ENCODE peak calls at places on chromosomes 6 and 20, in six cellular contexts. L, G, O, I, D and X are unnamed samples. For H3K9me3, the result is how much of the 10 kb centered on the place peaks cover.

GRCh38 chr6:138727182-138727581 is 46.4 kb upstream of the CCDC28A start:
- DNase-seq in D (no peak), L (no peak), I (peak), G (no peak), O (no peak), X (no peak)

GRCh38 chr20:54062812-54063280 is 7.5 kb downstream of the BCAS1 start:
- DNase-seq in L (no peak), I (peak), O (no peak), G (no peak), D (no peak), X (no peak)

GRCh38 chr20:10861619-10862018 is 187.8 kb upstream of the JAG1 start:
- DNase-seq in O (no peak), G (no peak), D (no peak), L (no peak), I (peak), X (no peak)

GRCh38 chr6:117495873-117496272 is 13.4 kb downstream of the DCBLD1 start:
- DNase-seq in D (no peak), O (no peak), L (no peak), I (no peak), G (no peak), X (no peak)

GRCh38 chr6:90790696-90791095 is 203.8 kb upstream of the MAP3K7 start:
- DNase-seq in L (no peak), D (no peak), G (no peak), I (no peak), O (no peak), X (no peak)

GRCh38 chr6:7073810-7074525 is 33.8 kb upstream of the RREB1 start:
- DNase-seq in O (no peak), I (no peak), L (peak), G (peak), D (peak), X (peak)

GRCh38 chr6:108164815-108165706 is 761 bp upstream of the NR2E1 start:
- DNase-seq in D (no peak), G (no peak), L (no peak), I (peak), O (no peak), X (no peak)

GRCh38 chr20:20216941-20217340 is 151.0 kb upstream of the INSM1 start:
- DNase-seq in L (no peak), D (no peak), G (no peak), I (no peak), O (no peak), X (no peak)

GRCh38 chr20:25669826-25670422 is 26.7 kb downstream of the ZNF337 start:
- DNase-seq in D (no peak), O (no peak), I (no peak), G (no peak), L (no peak), X (no peak)

GRCh38 chr6:95119927-95120326 is 457.4 kb upstream of the MANEA start:
- DNase-seq in G (no peak), L (no peak), O (no peak), I (no peak), D (no peak), X (no peak)

GRCh38 chr6:119280586-119281163 is 68.9 kb downstream of the MAN1A1 start:
- DNase-seq in D (no peak), L (no peak), O (no peak), G (no peak), I (no peak), X (no peak)

GRCh38 chr6:53795254-53795701 is 473 bp downstream of the LRRC1 start:
- DNase-seq in G (no peak), L (no peak), O (no peak), I (no peak), D (no peak), X (no peak)

GRCh38 chr6:108610270-108610839 is 49.6 kb downstream of the FOXO3 start:
- DNase-seq in I (no peak), D (no peak), G (no peak), L (no peak), O (no peak), X (no peak)

GRCh38 chr6:73504160-73504559 is 16.7 kb downstream of the EEF1A1 start:
- DNase-seq in I (no peak), L (no peak), O (no peak), G (no peak), D (no peak), X (no peak)

GRCh38 chr6:118648866-118649554 is 2.4 kb downstream of the CEP85L start:
- DNase-seq in G (no peak), D (no peak), L (no peak), O (no peak), I (no peak), X (no peak)

GRCh38 chr6:5511924-5512323 is 250.6 kb downstream of the FARS2 start:
- DNase-seq in L (no peak), I (peak), G (no peak), O (no peak), D (no peak), X (no peak)

GRCh38 chr6:128696651-128697391 is 176.4 kb upstream of the PTPRK start:
- DNase-seq in G (no peak), I (peak), D (no peak), L (no peak), O (no peak), X (no peak)

GRCh38 chr6:134175532-134176282 is 123.3 kb upstream of the SLC2A12 start:
- DNase-seq in G (peak), D (no peak), O (no peak), L (peak), I (peak), X (peak)

GRCh38 chr6:118377711-118378414 is 170.2 kb upstream of the PLN start:
- DNase-seq in G (no peak), I (no peak), D (no peak), O (no peak), L (no peak), X (no peak)

GRCh38 chr6:7424967-7425807 is 35.6 kb downstream of the RIOK1 start:
- DNase-seq in I (no peak), O (no peak), L (no peak), D (no peak), G (no peak), X (no peak)

GRCh38 chr20:31740656-31741323 is 1.7 kb downstream of the TPX2 start:
- DNase-seq in L (no peak), G (no peak), I (no peak), D (no peak), O (no peak), X (no peak)

GRCh38 chr6:87501809-87502572 is 29.2 kb downstream of the SLC35A1 start:
- DNase-seq in I (no peak), G (no peak), O (no peak), L (no peak), D (no peak), X (no peak)

GRCh38 chr20:50806126-50806768 is 11.4 kb downstream of the BCAS4 start:
- DNase-seq in D (no peak), L (no peak), G (no peak), I (no peak), O (no peak), X (no peak)

GRCh38 chr20:44247131-44247571 is at the start of gene GDAP1L1:
- DNase-seq in D (no peak), I (no peak), O (no peak), G (no peak), L (no peak), X (no peak)

GRCh38 chr6:54655162-54655561 is 191.4 kb upstream of the FAM83B start:
- DNase-seq in D (no peak), L (no peak), O (no peak), G (no peak), I (no peak), X (no peak)

DNA sequence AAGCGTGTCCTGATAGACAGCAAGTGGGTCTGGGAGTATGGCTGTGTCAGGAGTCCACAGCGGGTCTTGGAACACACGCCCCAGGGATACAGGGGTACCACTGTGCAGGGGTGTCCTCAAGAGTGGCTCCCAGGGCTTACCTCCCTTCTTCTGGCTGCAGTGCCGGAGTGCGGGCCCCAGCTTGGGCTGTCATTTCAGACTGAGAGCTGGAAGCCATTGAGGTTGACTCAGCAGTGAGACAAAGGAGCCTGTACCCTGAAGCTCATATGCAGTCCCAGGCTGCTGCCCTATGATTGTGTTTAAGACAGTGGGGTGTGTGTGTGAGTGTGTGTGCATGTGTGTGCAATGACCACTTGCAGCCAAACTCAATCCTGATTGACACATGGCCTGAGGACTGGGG is 167.7 kb upstream of the AFDN start:
- DNase-seq in L (no peak), I (no peak), O (no peak), D (no peak), G (no peak), X (no peak)
- H3K9me3 ChIP-seq in L (under half), I (under half), O (under half), D (under half), G (under half), X (under half)

DNA sequence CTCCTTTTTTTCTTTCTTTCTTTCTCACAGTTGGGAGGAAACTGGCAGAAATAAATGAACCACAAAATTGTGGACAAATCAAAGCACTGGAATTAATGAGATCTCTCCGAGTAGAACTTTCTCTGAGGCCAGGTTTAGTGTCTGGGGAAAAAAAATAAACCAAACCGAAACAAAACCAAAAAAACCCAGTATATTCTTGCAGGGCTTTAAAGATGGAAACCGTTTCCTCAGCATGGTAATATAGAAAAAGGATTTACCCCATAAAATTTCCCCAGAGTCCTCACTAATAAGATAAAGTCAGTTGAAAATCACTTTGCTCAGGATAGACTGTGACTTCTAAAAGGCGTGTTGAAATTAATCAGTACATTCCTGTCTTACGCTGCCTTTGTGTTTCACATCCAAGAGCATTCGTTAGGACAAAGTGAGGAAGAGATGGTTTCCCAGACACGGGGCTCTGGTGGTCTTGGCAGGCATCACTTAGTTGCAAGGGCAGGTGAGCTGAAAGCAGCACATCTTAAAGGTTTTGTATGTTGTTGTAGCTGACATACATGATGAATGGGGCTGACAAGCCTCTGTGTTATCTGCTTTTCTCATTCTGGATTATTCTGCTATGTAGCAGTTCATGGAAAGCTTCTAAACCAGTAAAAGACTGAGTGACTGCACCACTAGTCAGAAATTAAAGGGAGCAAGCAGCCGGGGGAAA is 85.1 kb upstream of the PRL start:
- DNase-seq in G (no peak), L (no peak), I (no peak), O (no peak), D (no peak), X (no peak)
- H3K9me3 ChIP-seq in G (under half), L (under half), I (under half), O (under half), D (under half), X (under half)

GRCh38 chr6:49155321-49155720 is 307.7 kb downstream of the MMUT start:
- DNase-seq in I (no peak), L (no peak), O (no peak), D (no peak), G (no peak), X (no peak)
- H3K9me3 ChIP-seq in I (under half), L (under half), O (under half), D (under half), G (under half), X (under half)

DNA sequence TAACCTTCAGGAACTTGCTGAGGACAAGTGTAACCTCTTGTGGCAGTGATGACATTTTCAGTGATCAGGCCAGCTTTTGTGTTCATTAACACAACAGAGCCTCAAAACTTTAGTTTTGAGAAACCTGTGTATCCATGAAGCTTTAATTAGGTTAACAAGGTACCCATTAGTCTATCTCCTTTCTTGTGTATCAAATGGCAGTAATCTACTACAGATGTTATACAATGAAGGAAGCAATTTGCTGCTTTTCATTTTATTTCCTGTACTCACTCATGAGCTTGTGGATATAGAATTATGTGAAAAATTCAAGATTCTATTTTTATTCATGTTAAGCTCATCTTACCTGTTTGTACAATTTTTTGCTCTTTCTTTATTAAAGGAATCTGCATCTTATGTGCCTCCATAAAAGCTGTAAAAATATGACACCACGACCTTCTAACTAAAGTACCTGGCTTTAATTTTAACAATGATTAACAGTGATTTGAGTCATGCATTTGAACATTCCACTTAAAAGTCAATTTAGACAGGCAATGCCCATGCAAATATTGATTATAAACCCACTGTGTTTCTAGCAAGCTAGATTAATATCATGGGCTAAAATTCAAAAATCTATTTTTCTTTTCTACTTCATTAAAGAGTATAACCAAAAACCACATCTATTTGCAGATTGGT is 897.3 kb downstream of the KIF16B start:
- DNase-seq in O (no peak), G (no peak), I (no peak), D (no peak), L (no peak), X (no peak)
- H3K9me3 ChIP-seq in O (under half), G (under half), I (under half), D (under half), L (under half), X (under half)

GRCh38 chr20:15494841-15495240 is 1078.4 kb downstream of the KIF16B start:
- DNase-seq in L (no peak), D (no peak), O (no peak), G (no peak), I (no peak), X (no peak)

GRCh38 chr20:15498926-15499325 is 1074.3 kb downstream of the KIF16B start:
- DNase-seq in D (no peak), L (no peak), G (no peak), I (no peak), O (no peak), X (no peak)

GRCh38 chr20:15491564-15491963 is 1081.7 kb downstream of the KIF16B start:
- DNase-seq in O (no peak), D (no peak), L (no peak), I (no peak), G (no peak), X (no peak)

GRCh38 chr20:15496501-15497039 is 1076.7 kb downstream of the KIF16B start:
- DNase-seq in G (no peak), I (no peak), D (no peak), L (no peak), O (no peak), X (no peak)
- H3K9me3 ChIP-seq in G (under half), I (under half), D (under half), L (under half), O (under half), X (under half)

GRCh38 chr6:169867751-169868191 is 116.3 kb downstream of the ERMARD start:
- DNase-seq in I (no peak), O (no peak), L (no peak), G (no peak), D (no peak), X (no peak)
- H3K9me3 ChIP-seq in I (under half), O (under half), L (under half), G (under half), D (under half), X (under half)

GRCh38 chr6:153927867-153928266 is 111.2 kb upstream of the OPRM1 start:
- DNase-seq in G (no peak), I (no peak), D (no peak), O (no peak), L (no peak), X (no peak)
- H3K9me3 ChIP-seq in G (under half), I (under half), D (under half), O (under half), L (under half), X (under half)

GRCh38 chr20:21706345-21707195 is 1.1 kb downstream of the PAX1 start:
- DNase-seq in D (no peak), O (no peak), I (no peak), G (no peak), L (no peak), X (no peak)
- H3K9me3 ChIP-seq in D (under half), O (under half), I (under half), G (under half), L (under half), X (under half)